ENCODE peak calls at places on chromosome 18, in ten cellular contexts. One of them, this sample, is unnamed.

GRCh38 chr18:63306819-63307554 is 12.6 kb downstream of the BCL2 start:
- DNase-seq in neural progenitor cell: no peak
- DNase-seq in psoas muscle: no peak
- DNase-seq in activated CD8-positive, alpha-beta T cell treated with anti-CD3 and anti-CD28 coated beads, Interleukin-2, amount 10 ng/mL, durations not matched to agents 7 days and 5 days: no peak
- DNase-seq in B cell: no peak
- DNase-seq in globus pallidus: no peak
- DNase-seq in stimulated activated CD4-positive, alpha-beta T cell treated with anti-CD3 and anti-CD28 coated beads, Interleukin-15, amount 100 ng/mL, for 48 hours: no peak
- DNase-seq in cardiac fibroblast: no peak
- DNase-seq in hippocampal formation: no peak
- DNase-seq in GM10248: no peak
- DNase-seq in this sample: no peak

GRCh38 chr18:11785444-11786055 is 65.7 kb upstream of the CHMP1B start:
- DNase-seq in neural progenitor cell: peak
- DNase-seq in psoas muscle: no peak
- DNase-seq in activated CD8-positive, alpha-beta T cell treated with anti-CD3 and anti-CD28 coated beads, Interleukin-2, amount 10 ng/mL, durations not matched to agents 7 days and 5 days: no peak
- DNase-seq in B cell: no peak
- DNase-seq in globus pallidus: no peak
- DNase-seq in stimulated activated CD4-positive, alpha-beta T cell treated with anti-CD3 and anti-CD28 coated beads, Interleukin-15, amount 100 ng/mL, for 48 hours: no peak
- DNase-seq in cardiac fibroblast: no peak
- DNase-seq in hippocampal formation: no peak
- DNase-seq in GM10248: no peak
- DNase-seq in this sample: peak

GRCh38 chr18:79047556-79048244 is 21.5 kb upstream of the ATP9B start:
- DNase-seq in neural progenitor cell: no peak
- DNase-seq in psoas muscle: no peak
- DNase-seq in activated CD8-positive, alpha-beta T cell treated with anti-CD3 and anti-CD28 coated beads, Interleukin-2, amount 10 ng/mL, durations not matched to agents 7 days and 5 days: no peak
- DNase-seq in B cell: no peak
- DNase-seq in globus pallidus: no peak
- DNase-seq in stimulated activated CD4-positive, alpha-beta T cell treated with anti-CD3 and anti-CD28 coated beads, Interleukin-15, amount 100 ng/mL, for 48 hours: no peak
- DNase-seq in cardiac fibroblast: no peak
- DNase-seq in hippocampal formation: no peak
- DNase-seq in GM10248: no peak
- DNase-seq in this sample: no peak

GRCh38 chr18:58046087-58046793 is 2.2 kb downstream of the NEDD4L start:
- DNase-seq in neural progenitor cell: peak
- DNase-seq in psoas muscle: no peak
- DNase-seq in activated CD8-positive, alpha-beta T cell treated with anti-CD3 and anti-CD28 coated beads, Interleukin-2, amount 10 ng/mL, durations not matched to agents 7 days and 5 days: no peak
- DNase-seq in B cell: no peak
- DNase-seq in globus pallidus: no peak
- DNase-seq in stimulated activated CD4-positive, alpha-beta T cell treated with anti-CD3 and anti-CD28 coated beads, Interleukin-15, amount 100 ng/mL, for 48 hours: no peak
- DNase-seq in cardiac fibroblast: no peak
- DNase-seq in hippocampal formation: no peak
- DNase-seq in GM10248: no peak
- DNase-seq in this sample: no peak

GRCh38 chr18:12422936-12423335 is 15.2 kb downstream of the PRELID3A start:
- DNase-seq in neural progenitor cell: peak
- DNase-seq in psoas muscle: no peak
- DNase-seq in activated CD8-positive, alpha-beta T cell treated with anti-CD3 and anti-CD28 coated beads, Interleukin-2, amount 10 ng/mL, durations not matched to agents 7 days and 5 days: peak
- DNase-seq in B cell: no peak
- DNase-seq in globus pallidus: no peak
- DNase-seq in stimulated activated CD4-positive, alpha-beta T cell treated with anti-CD3 and anti-CD28 coated beads, Interleukin-15, amount 100 ng/mL, for 48 hours: no peak
- DNase-seq in cardiac fibroblast: no peak
- DNase-seq in hippocampal formation: no peak
- DNase-seq in GM10248: no peak
- DNase-seq in this sample: no peak

GRCh38 chr18:68984342-68984741 is 186.5 kb downstream of the CCDC102B start:
- DNase-seq in neural progenitor cell: no peak
- DNase-seq in psoas muscle: no peak
- DNase-seq in activated CD8-positive, alpha-beta T cell treated with anti-CD3 and anti-CD28 coated beads, Interleukin-2, amount 10 ng/mL, durations not matched to agents 7 days and 5 days: no peak
- DNase-seq in B cell: no peak
- DNase-seq in globus pallidus: no peak
- DNase-seq in stimulated activated CD4-positive, alpha-beta T cell treated with anti-CD3 and anti-CD28 coated beads, Interleukin-15, amount 100 ng/mL, for 48 hours: no peak
- DNase-seq in cardiac fibroblast: peak
- DNase-seq in hippocampal formation: no peak
- DNase-seq in GM10248: no peak
- DNase-seq in this sample: no peak

GRCh38 chr18:49183921-49184320 is 233.2 kb upstream of the SMAD7 start:
- DNase-seq in neural progenitor cell: peak
- DNase-seq in psoas muscle: no peak
- DNase-seq in activated CD8-positive, alpha-beta T cell treated with anti-CD3 and anti-CD28 coated beads, Interleukin-2, amount 10 ng/mL, durations not matched to agents 7 days and 5 days: no peak
- DNase-seq in B cell: no peak
- DNase-seq in globus pallidus: no peak
- DNase-seq in stimulated activated CD4-positive, alpha-beta T cell treated with anti-CD3 and anti-CD28 coated beads, Interleukin-15, amount 100 ng/mL, for 48 hours: no peak
- DNase-seq in cardiac fibroblast: no peak
- DNase-seq in hippocampal formation: no peak
- DNase-seq in GM10248: no peak
- DNase-seq in this sample: no peak

GRCh38 chr18:64929026-64929425 is 780.1 kb upstream of the LINC00305 start:
- DNase-seq in neural progenitor cell: no peak
- DNase-seq in psoas muscle: no peak
- DNase-seq in activated CD8-positive, alpha-beta T cell treated with anti-CD3 and anti-CD28 coated beads, Interleukin-2, amount 10 ng/mL, durations not matched to agents 7 days and 5 days: no peak
- DNase-seq in B cell: no peak
- DNase-seq in globus pallidus: no peak
- DNase-seq in stimulated activated CD4-positive, alpha-beta T cell treated with anti-CD3 and anti-CD28 coated beads, Interleukin-15, amount 100 ng/mL, for 48 hours: no peak
- DNase-seq in cardiac fibroblast: no peak
- DNase-seq in hippocampal formation: no peak
- DNase-seq in GM10248: no peak
- DNase-seq in this sample: no peak

GRCh38 chr18:3816601-3817363 is 366.8 kb downstream of the TGIF1 start:
- DNase-seq in neural progenitor cell: no peak
- DNase-seq in psoas muscle: no peak
- DNase-seq in activated CD8-positive, alpha-beta T cell treated with anti-CD3 and anti-CD28 coated beads, Interleukin-2, amount 10 ng/mL, durations not matched to agents 7 days and 5 days: no peak
- DNase-seq in B cell: no peak
- DNase-seq in globus pallidus: no peak
- DNase-seq in stimulated activated CD4-positive, alpha-beta T cell treated with anti-CD3 and anti-CD28 coated beads, Interleukin-15, amount 100 ng/mL, for 48 hours: no peak
- DNase-seq in cardiac fibroblast: peak
- DNase-seq in hippocampal formation: no peak
- DNase-seq in GM10248: no peak
- DNase-seq in this sample: no peak

GRCh38 chr18:61896767-61897166 is 4.0 kb upstream of the RNF152 start:
- DNase-seq in neural progenitor cell: peak
- DNase-seq in psoas muscle: no peak
- DNase-seq in activated CD8-positive, alpha-beta T cell treated with anti-CD3 and anti-CD28 coated beads, Interleukin-2, amount 10 ng/mL, durations not matched to agents 7 days and 5 days: no peak
- DNase-seq in B cell: no peak
- DNase-seq in globus pallidus: no peak
- DNase-seq in stimulated activated CD4-positive, alpha-beta T cell treated with anti-CD3 and anti-CD28 coated beads, Interleukin-15, amount 100 ng/mL, for 48 hours: no peak
- DNase-seq in cardiac fibroblast: peak
- DNase-seq in hippocampal formation: no peak
- DNase-seq in GM10248: no peak
- DNase-seq in this sample: no peak

GRCh38 chr18:48815581-48816324 is 135.0 kb downstream of the SMAD7 start:
- DNase-seq in neural progenitor cell: no peak
- DNase-seq in psoas muscle: no peak
- DNase-seq in activated CD8-positive, alpha-beta T cell treated with anti-CD3 and anti-CD28 coated beads, Interleukin-2, amount 10 ng/mL, durations not matched to agents 7 days and 5 days: no peak
- DNase-seq in B cell: no peak
- DNase-seq in globus pallidus: no peak
- DNase-seq in stimulated activated CD4-positive, alpha-beta T cell treated with anti-CD3 and anti-CD28 coated beads, Interleukin-15, amount 100 ng/mL, for 48 hours: no peak
- DNase-seq in cardiac fibroblast: no peak
- DNase-seq in hippocampal formation: no peak
- DNase-seq in GM10248: no peak
- DNase-seq in this sample: no peak

GRCh38 chr18:24506175-24506574 is 45.7 kb downstream of the HRH4 start:
- DNase-seq in neural progenitor cell: no peak
- DNase-seq in psoas muscle: no peak
- DNase-seq in activated CD8-positive, alpha-beta T cell treated with anti-CD3 and anti-CD28 coated beads, Interleukin-2, amount 10 ng/mL, durations not matched to agents 7 days and 5 days: no peak
- DNase-seq in B cell: no peak
- DNase-seq in globus pallidus: no peak
- DNase-seq in stimulated activated CD4-positive, alpha-beta T cell treated with anti-CD3 and anti-CD28 coated beads, Interleukin-15, amount 100 ng/mL, for 48 hours: no peak
- DNase-seq in cardiac fibroblast: no peak
- DNase-seq in hippocampal formation: no peak
- DNase-seq in GM10248: no peak
- DNase-seq in this sample: no peak

GRCh38 chr18:11336241-11336640 is 186.9 kb upstream of the PIEZO2 start:
- DNase-seq in neural progenitor cell: no peak
- DNase-seq in psoas muscle: peak
- DNase-seq in activated CD8-positive, alpha-beta T cell treated with anti-CD3 and anti-CD28 coated beads, Interleukin-2, amount 10 ng/mL, durations not matched to agents 7 days and 5 days: no peak
- DNase-seq in B cell: no peak
- DNase-seq in globus pallidus: no peak
- DNase-seq in stimulated activated CD4-positive, alpha-beta T cell treated with anti-CD3 and anti-CD28 coated beads, Interleukin-15, amount 100 ng/mL, for 48 hours: no peak
- DNase-seq in cardiac fibroblast: peak
- DNase-seq in hippocampal formation: no peak
- DNase-seq in GM10248: no peak
- DNase-seq in this sample: no peak

GRCh38 chr18:8808001-8808400 is 102.6 kb downstream of the MTCL1 start:
- DNase-seq in neural progenitor cell: no peak
- DNase-seq in psoas muscle: no peak
- DNase-seq in activated CD8-positive, alpha-beta T cell treated with anti-CD3 and anti-CD28 coated beads, Interleukin-2, amount 10 ng/mL, durations not matched to agents 7 days and 5 days: no peak
- DNase-seq in B cell: no peak
- DNase-seq in globus pallidus: no peak
- DNase-seq in stimulated activated CD4-positive, alpha-beta T cell treated with anti-CD3 and anti-CD28 coated beads, Interleukin-15, amount 100 ng/mL, for 48 hours: no peak
- DNase-seq in cardiac fibroblast: no peak
- DNase-seq in hippocampal formation: no peak
- DNase-seq in GM10248: no peak
- DNase-seq in this sample: no peak

GRCh38 chr18:58004317-58004716 is 39.7 kb upstream of the NEDD4L start:
- DNase-seq in neural progenitor cell: no peak
- DNase-seq in psoas muscle: no peak
- DNase-seq in activated CD8-positive, alpha-beta T cell treated with anti-CD3 and anti-CD28 coated beads, Interleukin-2, amount 10 ng/mL, durations not matched to agents 7 days and 5 days: no peak
- DNase-seq in B cell: no peak
- DNase-seq in globus pallidus: no peak
- DNase-seq in stimulated activated CD4-positive, alpha-beta T cell treated with anti-CD3 and anti-CD28 coated beads, Interleukin-15, amount 100 ng/mL, for 48 hours: no peak
- DNase-seq in cardiac fibroblast: peak
- DNase-seq in hippocampal formation: no peak
- DNase-seq in GM10248: no peak
- DNase-seq in this sample: no peak

GRCh38 chr18:13216732-13217465 is 1.7 kb upstream of the LDLRAD4 start:
- DNase-seq in neural progenitor cell: peak
- DNase-seq in psoas muscle: peak
- DNase-seq in activated CD8-positive, alpha-beta T cell treated with anti-CD3 and anti-CD28 coated beads, Interleukin-2, amount 10 ng/mL, durations not matched to agents 7 days and 5 days: peak
- DNase-seq in B cell: peak
- DNase-seq in globus pallidus: peak
- DNase-seq in stimulated activated CD4-positive, alpha-beta T cell treated with anti-CD3 and anti-CD28 coated beads, Interleukin-15, amount 100 ng/mL, for 48 hours: peak
- DNase-seq in cardiac fibroblast: no peak
- DNase-seq in hippocampal formation: no peak
- DNase-seq in GM10248: peak
- DNase-seq in this sample: peak

GRCh38 chr18:68447286-68447685 is 267.6 kb downstream of the TMX3 start:
- DNase-seq in neural progenitor cell: no peak
- DNase-seq in psoas muscle: no peak
- DNase-seq in activated CD8-positive, alpha-beta T cell treated with anti-CD3 and anti-CD28 coated beads, Interleukin-2, amount 10 ng/mL, durations not matched to agents 7 days and 5 days: no peak
- DNase-seq in B cell: no peak
- DNase-seq in globus pallidus: no peak
- DNase-seq in stimulated activated CD4-positive, alpha-beta T cell treated with anti-CD3 and anti-CD28 coated beads, Interleukin-15, amount 100 ng/mL, for 48 hours: no peak
- DNase-seq in cardiac fibroblast: no peak
- DNase-seq in hippocampal formation: no peak
- DNase-seq in GM10248: no peak
- DNase-seq in this sample: no peak

GRCh38 chr18:12014091-12014490 is 32.8 kb downstream of the IMPA2 start:
- DNase-seq in neural progenitor cell: no peak
- DNase-seq in psoas muscle: no peak
- DNase-seq in activated CD8-positive, alpha-beta T cell treated with anti-CD3 and anti-CD28 coated beads, Interleukin-2, amount 10 ng/mL, durations not matched to agents 7 days and 5 days: no peak
- DNase-seq in B cell: no peak
- DNase-seq in globus pallidus: no peak
- DNase-seq in stimulated activated CD4-positive, alpha-beta T cell treated with anti-CD3 and anti-CD28 coated beads, Interleukin-15, amount 100 ng/mL, for 48 hours: no peak
- DNase-seq in cardiac fibroblast: no peak
- DNase-seq in hippocampal formation: no peak
- DNase-seq in GM10248: no peak
- DNase-seq in this sample: no peak

GRCh38 chr18:33870059-33870458 is 292.0 kb downstream of the ASXL3 start:
- DNase-seq in neural progenitor cell: no peak
- DNase-seq in psoas muscle: no peak
- DNase-seq in activated CD8-positive, alpha-beta T cell treated with anti-CD3 and anti-CD28 coated beads, Interleukin-2, amount 10 ng/mL, durations not matched to agents 7 days and 5 days: no peak
- DNase-seq in B cell: no peak
- DNase-seq in globus pallidus: no peak
- DNase-seq in stimulated activated CD4-positive, alpha-beta T cell treated with anti-CD3 and anti-CD28 coated beads, Interleukin-15, amount 100 ng/mL, for 48 hours: no peak
- DNase-seq in cardiac fibroblast: no peak
- DNase-seq in hippocampal formation: no peak
- DNase-seq in GM10248: no peak
- DNase-seq in this sample: no peak

GRCh38 chr18:48342588-48342987 is 66.6 kb downstream of the ZBTB7C start:
- DNase-seq in neural progenitor cell: no peak
- DNase-seq in psoas muscle: no peak
- DNase-seq in activated CD8-positive, alpha-beta T cell treated with anti-CD3 and anti-CD28 coated beads, Interleukin-2, amount 10 ng/mL, durations not matched to agents 7 days and 5 days: no peak
- DNase-seq in B cell: no peak
- DNase-seq in globus pallidus: no peak
- DNase-seq in stimulated activated CD4-positive, alpha-beta T cell treated with anti-CD3 and anti-CD28 coated beads, Interleukin-15, amount 100 ng/mL, for 48 hours: no peak
- DNase-seq in cardiac fibroblast: no peak
- DNase-seq in hippocampal formation: no peak
- DNase-seq in GM10248: no peak
- DNase-seq in this sample: no peak

GRCh38 chr18:23924813-23925212 is 89.7 kb upstream of the TTC39C start:
- DNase-seq in neural progenitor cell: no peak
- DNase-seq in psoas muscle: no peak
- DNase-seq in activated CD8-positive, alpha-beta T cell treated with anti-CD3 and anti-CD28 coated beads, Interleukin-2, amount 10 ng/mL, durations not matched to agents 7 days and 5 days: no peak
- DNase-seq in B cell: no peak
- DNase-seq in globus pallidus: no peak
- DNase-seq in stimulated activated CD4-positive, alpha-beta T cell treated with anti-CD3 and anti-CD28 coated beads, Interleukin-15, amount 100 ng/mL, for 48 hours: no peak
- DNase-seq in cardiac fibroblast: peak
- DNase-seq in hippocampal formation: no peak
- DNase-seq in GM10248: no peak
- DNase-seq in this sample: no peak